ENCODE peak calls at places on chromosomes 7 and 10, in seven cellular contexts. Y is HCT116; J is suprapubic skin; D is right lobe of liver; X is CD8-positive, alpha-beta T cell; C is right cardiac atrium; L is HL-60. U is an unnamed sample.

GRCh38 chr7:5012985-5013384 is 32.7 kb upstream of the RBAK start:
- DNase-seq in Y (no peak), J (peak; percentile 17), D (no peak), X (no peak), C (no peak), L (no peak), U (no peak)

GRCh38 chr7:144622751-144623150 is 213.1 kb downstream of the TPK1 start:
- DNase-seq in Y (no peak), J (no peak), D (no peak), X (no peak), C (no peak), L (no peak), U (no peak)

GRCh38 chr10:87066865-87067264 is 27.8 kb downstream of the GLUD1 start:
- DNase-seq in Y (no peak), J (no peak), D (no peak), X (no peak), C (no peak), L (no peak), U (no peak)

GRCh38 chr7:151409555-151410404 is at the start of gene WDR86:
- DNase-seq in Y (no peak), J (peak; percentile 58), D (peak; percentile 45), X (no peak), C (no peak), L (no peak), U (no peak)

GRCh38 chr7:114182837-114183236 is 231.8 kb upstream of the FOXP2 start:
- DNase-seq in Y (no peak), J (no peak), D (no peak), X (no peak), C (no peak), L (no peak), U (no peak)

GRCh38 chr10:6255548-6256061 is 52.9 kb downstream of the PFKFB3 start:
- DNase-seq in Y (no peak), J (no peak), D (peak; percentile 66), X (no peak), C (no peak), L (no peak), U (no peak)

GRCh38 chr7:123485187-123485586 is 49.2 kb downstream of the IQUB start:
- DNase-seq in Y (no peak), J (no peak), D (no peak), X (no peak), C (no peak), L (no peak), U (no peak)

GRCh38 chr7:143433759-143434158 is 9.5 kb upstream of the TAS2R60 start:
- DNase-seq in Y (no peak), J (no peak), D (no peak), X (no peak), C (no peak), L (no peak), U (no peak)

GRCh38 chr10:129274928-129275474 is 192.0 kb upstream of the MGMT start:
- DNase-seq in Y (no peak), J (no peak), D (no peak), X (no peak), C (no peak), L (no peak), U (no peak)

GRCh38 chr10:126921974-126922525 is 16.8 kb downstream of the DOCK1 start:
- DNase-seq in Y (peak; percentile 29), J (no peak), D (no peak), X (no peak), C (no peak), L (no peak), U (no peak)

GRCh38 chr10:58952747-58953466 is 223.5 kb upstream of the PHYHIPL start:
- DNase-seq in Y (peak; percentile 24), J (no peak), D (no peak), X (no peak), C (no peak), L (peak; percentile 11), U (no peak)

GRCh38 chr7:124246262-124246863 is 213.5 kb upstream of the TMEM229A start:
- DNase-seq in Y (no peak), J (no peak), D (no peak), X (no peak), C (no peak), L (no peak), U (no peak)

GRCh38 chr7:37037286-37037685 is 313.0 kb upstream of the AOAH start:
- DNase-seq in Y (no peak), J (no peak), D (no peak), X (no peak), C (no peak), L (no peak), U (no peak)

DNA sequence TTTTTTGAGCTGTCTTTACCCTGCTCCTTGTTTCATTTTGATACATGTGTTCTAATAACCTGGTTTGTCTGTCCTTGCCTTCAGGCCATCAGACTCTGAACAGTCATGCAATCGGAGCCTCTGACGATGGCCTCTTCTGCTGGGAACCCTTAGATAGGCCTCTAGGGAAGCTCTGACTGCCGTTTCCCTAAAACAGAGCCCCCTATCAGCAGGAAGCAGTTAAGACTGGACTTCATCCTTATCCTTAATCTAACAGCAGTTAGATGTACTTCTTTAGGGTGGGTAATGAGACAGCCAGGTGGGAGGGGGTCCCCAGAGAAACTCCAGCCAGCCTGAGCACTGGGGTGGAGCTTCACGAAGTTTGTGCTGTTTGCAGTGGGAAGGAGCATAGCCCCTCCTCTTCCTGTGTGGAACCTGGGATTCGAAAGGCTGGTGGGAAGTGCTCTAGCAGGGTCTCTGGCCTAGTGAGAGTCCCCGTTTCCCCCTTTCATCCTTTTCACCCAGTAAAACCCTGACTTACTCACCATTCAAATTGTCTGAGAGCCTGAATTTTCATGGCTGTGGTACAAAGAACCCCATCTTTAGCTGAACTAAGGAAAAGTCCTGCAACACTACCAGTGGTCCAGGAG is 28.4 kb upstream of the SORCS3 start:
- DNase-seq in Y (no peak), J (no peak), D (no peak), X (no peak), C (no peak), L (no peak), U (no peak)
- H3K27ac ChIP-seq in Y (no peak overlapping the region), J (no peak overlapping the region), D (no peak overlapping the region), X (no peak overlapping the region), C (no peak overlapping the region), L (no peak overlapping the region), U (no peak overlapping the region)

GRCh38 chr7:33952824-33953223 is 47.5 kb downstream of the BMPER start:
- DNase-seq in Y (no peak), J (no peak), D (no peak), X (no peak), C (no peak), L (no peak), U (no peak)
- H3K27ac ChIP-seq in Y (no peak overlapping the region), J (no peak overlapping the region), D (no peak overlapping the region), X (no peak overlapping the region), C (no peak overlapping the region), L (no peak overlapping the region), U (no peak overlapping the region)

GRCh38 chr7:25029075-25029474 is 49.1 kb upstream of the OSBPL3 start:
- DNase-seq in Y (no peak), J (no peak), D (no peak), X (no peak), C (no peak), L (no peak), U (no peak)
- H3K27ac ChIP-seq in Y (no peak overlapping the region), J (no peak overlapping the region), D (no peak overlapping the region), X (peak overlapping the region; percentile 12), C (peak overlapping the region; percentile 11), L (no peak overlapping the region), U (no peak overlapping the region)

DNA sequence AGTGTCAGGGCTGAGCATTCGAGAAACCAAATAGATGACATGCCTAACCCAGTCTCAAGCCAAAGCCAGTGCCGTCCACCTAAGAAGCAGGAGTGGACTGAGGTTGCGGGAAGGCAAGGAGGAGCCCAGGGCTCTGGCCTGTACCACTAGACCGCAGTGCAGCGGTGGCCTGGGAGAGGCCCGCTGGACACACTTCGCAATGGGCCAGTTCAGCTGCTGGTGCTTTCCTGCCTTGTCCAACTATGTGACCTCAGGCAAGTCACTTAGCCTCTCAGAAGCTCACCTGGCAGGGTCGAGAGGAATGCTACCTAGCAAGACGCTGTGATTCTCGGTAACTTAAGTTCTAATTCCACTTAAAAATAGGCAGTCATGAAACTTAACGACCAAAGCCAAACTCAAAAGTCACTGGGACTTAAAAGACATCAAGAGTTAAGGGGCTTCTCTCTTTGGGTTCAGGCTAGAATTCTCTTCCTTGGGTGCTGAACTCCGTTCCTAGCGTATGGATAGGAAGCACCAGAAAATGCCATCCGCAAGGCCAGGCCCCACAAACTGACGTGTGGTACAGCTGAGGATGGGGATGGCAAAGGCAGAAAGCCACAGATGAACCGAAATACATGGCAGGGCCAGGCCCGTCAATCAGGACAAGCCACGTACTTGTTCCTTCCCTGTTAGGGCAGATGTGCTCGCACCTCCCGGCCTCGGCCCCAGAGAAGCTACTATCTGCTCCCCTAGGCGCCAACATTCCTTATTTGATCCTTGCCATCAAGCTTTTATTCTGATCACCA is 34.2 kb downstream of the CTBP2 start:
- DNase-seq in Y (no peak), J (no peak), D (no peak), X (no peak), C (no peak), L (no peak), U (no peak)
- H3K27ac ChIP-seq in Y (no peak overlapping the region), J (no peak overlapping the region), D (no peak overlapping the region), X (no peak overlapping the region), C (no peak overlapping the region), L (no peak overlapping the region), U (no peak overlapping the region)

DNA sequence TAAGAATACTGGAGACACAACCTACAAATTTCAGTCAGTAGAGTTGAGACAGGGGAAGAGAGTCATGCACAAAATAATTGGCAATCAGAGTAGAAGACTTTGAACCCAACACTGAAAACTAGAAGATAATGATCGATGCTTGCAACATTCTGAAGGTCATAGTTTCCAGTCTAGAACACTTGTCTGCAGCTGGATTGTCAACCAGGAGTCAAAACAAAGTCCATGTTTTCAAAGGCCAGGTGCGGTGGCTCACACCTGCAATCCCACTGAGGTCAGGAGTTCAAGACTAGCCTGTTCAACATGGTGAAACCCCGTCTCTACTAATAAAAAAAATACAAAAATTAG is 26.8 kb upstream of the SMURF1 start:
- DNase-seq in Y (no peak), J (no peak), D (peak; percentile 61), X (no peak), C (no peak), L (no peak), U (no peak)
- H3K27ac ChIP-seq in Y (no peak overlapping the region), J (no peak overlapping the region), D (peak overlapping the region; percentile 75), X (no peak overlapping the region), C (no peak overlapping the region), L (no peak overlapping the region), U (no peak overlapping the region)

GRCh38 chr7:140639366-140640053 is 1.1 kb downstream of the DENND2A start:
- DNase-seq in Y (no peak), J (peak; percentile 75), D (no peak), X (no peak), C (peak; percentile 77), L (no peak), U (no peak)
- H3K27ac ChIP-seq in Y (no peak overlapping the region), J (peak overlapping the region; percentile 85), D (peak overlapping the region; percentile 59), X (no peak overlapping the region), C (peak overlapping the region; percentile 62), L (no peak overlapping the region), U (no peak overlapping the region)

GRCh38 chr10:127923646-127924045 is 16.7 kb downstream of the PTPRE start:
- DNase-seq in Y (no peak), J (no peak), D (no peak), X (no peak), C (no peak), L (no peak), U (no peak)
- H3K27ac ChIP-seq in Y (peak overlapping the region; percentile 35), J (no peak overlapping the region), D (no peak overlapping the region), X (no peak overlapping the region), C (peak overlapping the region; percentile 69), L (no peak overlapping the region), U (peak overlapping the region; percentile 8)

U was measured in caudate nucleus.